ENCODE peak calls at places on chromosomes 12 and 14, in seven cellular contexts. E is amniotic stem cell; N is NCI-H510A treated with DMSO at 0.1 percent for 48 hours; L is NCI-H1436 treated with DMSO at 0.1 percent for 48 hours; W is activated CD4-positive, CD25-positive, alpha-beta regulatory T cell treated with anti-CD3 and anti-CD28 coated beads, Interleukin-2, amount 50 U/mL, for 72 hours; M is cardiac septum; U is upper lobe of right lung. B is an unnamed sample.

GRCh38 chr12:128966411-128966810 is 113.1 kb downstream of the GLT1D1 start:
- DNase-seq in E (no peak), N (peak), L (peak), W (no peak), M (no peak), U (no peak), B (no peak)

GRCh38 chr12:8527250-8528130 is 13.2 kb downstream of the CLEC4E start:
- DNase-seq in E (no peak), N (no peak), L (no peak), W (no peak), M (no peak), U (no peak), B (no peak)

GRCh38 chr14:91315844-91316267 is 71.4 kb upstream of the GPR68 start:
- DNase-seq in E (no peak), N (no peak), L (no peak), W (peak), M (no peak), U (no peak), B (no peak)

GRCh38 chr12:50725011-50725899 is 38.6 kb upstream of the ATF1 start:
- DNase-seq in E (no peak), N (no peak), L (no peak), W (no peak), M (no peak), U (no peak), B (no peak)

GRCh38 chr14:67187826-67188225 is 1.4 kb upstream of the GARIN2 start:
- DNase-seq in E (no peak), N (peak), L (no peak), W (no peak), M (no peak), U (no peak), B (peak)

GRCh38 chr14:60245316-60246177 is 3.5 kb upstream of the PPM1A start:
- DNase-seq in E (no peak), N (no peak), L (no peak), W (no peak), M (no peak), U (no peak), B (no peak)

GRCh38 chr12:114409796-114410520 is 4.0 kb upstream of the TBX5 start:
- DNase-seq in E (no peak), N (no peak), L (no peak), W (no peak), M (no peak), U (no peak), B (no peak)

GRCh38 chr14:36524220-36524837 is 4.3 kb upstream of the NKX2-1 start:
- DNase-seq in E (no peak), N (no peak), L (no peak), W (no peak), M (no peak), U (peak), B (no peak)

GRCh38 chr12:88925370-88925915 is 345.2 kb upstream of the KITLG start:
- DNase-seq in E (no peak), N (no peak), L (no peak), W (no peak), M (no peak), U (no peak), B (no peak)

GRCh38 chr14:72315720-72316119 is 383.5 kb downstream of the RGS6 start:
- DNase-seq in E (no peak), N (no peak), L (no peak), W (no peak), M (no peak), U (no peak), B (no peak)

GRCh38 chr12:85951823-85952222 is 77.7 kb downstream of the NTS start:
- DNase-seq in E (no peak), N (peak), L (no peak), W (no peak), M (no peak), U (no peak), B (no peak)

GRCh38 chr14:59407246-59407615 is 57.9 kb downstream of the GPR135 start:
- DNase-seq in E (peak), N (no peak), L (no peak), W (no peak), M (no peak), U (no peak), B (peak)

GRCh38 chr12:13187399-13187798 is 9.1 kb upstream of the EMP1 start:
- DNase-seq in E (no peak), N (no peak), L (no peak), W (no peak), M (no peak), U (no peak), B (peak)

GRCh38 chr12:105848286-105848685 is 290.5 kb downstream of the NUAK1 start:
- DNase-seq in E (no peak), N (no peak), L (no peak), W (no peak), M (no peak), U (no peak), B (no peak)

GRCh38 chr14:101737414-101738367 is 23.8 kb upstream of the PPP2R5C start:
- DNase-seq in E (no peak), N (no peak), L (no peak), W (no peak), M (no peak), U (no peak), B (no peak)

GRCh38 chr12:13243516-13244070 is 47.1 kb downstream of the EMP1 start:
- DNase-seq in E (no peak), N (no peak), L (no peak), W (no peak), M (no peak), U (no peak), B (peak)

GRCh38 chr12:42442888-42443287 is 116.9 kb downstream of the PPHLN1 start:
- DNase-seq in E (no peak), N (no peak), L (no peak), W (no peak), M (no peak), U (no peak), B (no peak)

GRCh38 chr12:69935651-69936100 is 110.6 kb downstream of the MYRFL start:
- DNase-seq in E (no peak), N (no peak), L (no peak), W (no peak), M (no peak), U (no peak), B (no peak)

GRCh38 chr12:108822458-108823205 is 34.8 kb downstream of the SSH1 start:
- DNase-seq in E (no peak), N (no peak), L (no peak), W (no peak), M (no peak), U (no peak), B (no peak)

GRCh38 chr12:123388948-123389559 is 5.1 kb downstream of the KMT5A start:
- DNase-seq in E (no peak), N (no peak), L (no peak), W (no peak), M (no peak), U (no peak), B (no peak)

GRCh38 chr12:79063258-79063657 is 198.7 kb downstream of the SYT1 start:
- DNase-seq in E (no peak), N (no peak), L (no peak), W (no peak), M (no peak), U (no peak), B (peak)

GRCh38 chr14:48253020-48253419 is 577.6 kb upstream of the MDGA2 start:
- DNase-seq in E (no peak), N (no peak), L (no peak), W (no peak), M (no peak), U (no peak), B (no peak)

GRCh38 chr12:113561381-113561780 is 89.7 kb upstream of the LHX5 start:
- DNase-seq in E (no peak), N (no peak), L (no peak), W (no peak), M (peak), U (no peak), B (no peak)

B was measured in AG04450.